ENCODE peak calls at places on chromosomes 4 and X, in seven cellular contexts. Q, W, E, M, A, V and S are unnamed samples.
A peak's percentile ranks its signal among the peaks of the same experiment; 100 is the strongest.

GRCh38 chr4:172547724-172548123 is 620.9 kb upstream of the GALNT7 start:
- DNase-seq in Q (no peak), W (no peak), E (no peak), M (no peak), A (no peak), V (no peak), S (no peak)

GRCh38 chrX:65034641-65035450 is 58.6 kb upstream of the ZC4H2 start:
- DNase-seq in Q (peak; percentile 47), W (peak; percentile 79), E (peak; percentile 85), M (peak; percentile 70), A (no peak), V (peak; percentile 56), S (peak; percentile 88)

GRCh38 chrX:69077895-69078455 is 87.3 kb downstream of the PJA1 start:
- DNase-seq in Q (no peak), W (no peak), E (no peak), M (peak; percentile 71), A (no peak), V (no peak), S (no peak)

GRCh38 chrX:22093550-22093949 is 61.4 kb downstream of the PHEX start:
- DNase-seq in Q (no peak), W (no peak), E (no peak), M (no peak), A (no peak), V (no peak), S (no peak)

GRCh38 chrX:118066867-118067515 is 49.6 kb downstream of the KLHL13 start:
- DNase-seq in Q (no peak), W (no peak), E (no peak), M (no peak), A (no peak), V (no peak), S (no peak)

GRCh38 chr4:57265831-57266582 is 155.8 kb upstream of the IGFBP7 start:
- DNase-seq in Q (no peak), W (no peak), E (no peak), M (peak; percentile 68), A (no peak), V (no peak), S (no peak)

GRCh38 chrX:145919400-145919799 is 101.8 kb downstream of the SLITRK2 start:
- DNase-seq in Q (no peak), W (no peak), E (no peak), M (no peak), A (no peak), V (no peak), S (no peak)

GRCh38 chr4:6926081-6926480 is 16.5 kb downstream of the TBC1D14 start:
- DNase-seq in Q (no peak), W (no peak), E (no peak), M (no peak), A (no peak), V (no peak), S (no peak)

GRCh38 chrX:45830343-45830742 is 629.7 kb upstream of the DIPK2B start:
- DNase-seq in Q (no peak), W (no peak), E (no peak), M (no peak), A (no peak), V (no peak), S (no peak)

GRCh38 chr4:24867766-24868296 is 45.0 kb downstream of the CCDC149 start:
- DNase-seq in Q (no peak), W (no peak), E (no peak), M (no peak), A (no peak), V (no peak), S (no peak)

GRCh38 chr4:39319678-39320077 is 46.5 kb downstream of the RFC1 start:
- DNase-seq in Q (peak; percentile 55), W (no peak), E (peak; percentile 29), M (no peak), A (no peak), V (peak; percentile 38), S (peak; percentile 4)

DNA sequence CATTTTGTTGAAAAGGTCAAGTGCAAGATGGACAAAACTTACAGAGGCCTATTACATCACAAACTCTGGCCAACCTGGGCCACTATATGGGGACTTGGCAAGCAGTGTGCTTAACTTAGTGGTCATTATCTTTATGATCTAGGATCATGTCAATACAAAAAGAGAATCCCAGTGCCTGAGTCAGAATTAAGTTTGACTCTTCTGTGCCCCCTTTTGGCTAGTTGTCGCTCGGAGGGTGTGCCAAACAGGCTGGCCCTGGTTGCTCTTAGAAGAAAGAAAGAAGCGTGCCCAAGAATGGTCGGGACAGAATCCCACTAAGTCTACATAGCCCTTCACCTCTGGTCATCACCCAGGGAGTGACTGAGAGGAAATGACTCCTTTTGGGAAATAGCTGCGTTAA is 100.1 kb downstream of the EIF4E start:
- DNase-seq in Q (peak; percentile 19), W (peak; percentile 51), E (no peak), M (peak; percentile 6), A (no peak), V (peak; percentile 3), S (peak; percentile 5)
- TF ChIP-seq YY1 in Q (no peak), W (no peak), E (no peak), M (no peak), A (no peak), V (no peak), S (no peak)

GRCh38 chrX:48156014-48156413 is 25.6 kb downstream of the SPACA5B start:
- DNase-seq in Q (no peak), W (no peak), E (no peak), M (no peak), A (no peak), V (no peak), S (no peak)
- TF ChIP-seq YY1 in Q (no peak), W (no peak), E (no peak), M (no peak), A (no peak), V (no peak), S (no peak)

DNA sequence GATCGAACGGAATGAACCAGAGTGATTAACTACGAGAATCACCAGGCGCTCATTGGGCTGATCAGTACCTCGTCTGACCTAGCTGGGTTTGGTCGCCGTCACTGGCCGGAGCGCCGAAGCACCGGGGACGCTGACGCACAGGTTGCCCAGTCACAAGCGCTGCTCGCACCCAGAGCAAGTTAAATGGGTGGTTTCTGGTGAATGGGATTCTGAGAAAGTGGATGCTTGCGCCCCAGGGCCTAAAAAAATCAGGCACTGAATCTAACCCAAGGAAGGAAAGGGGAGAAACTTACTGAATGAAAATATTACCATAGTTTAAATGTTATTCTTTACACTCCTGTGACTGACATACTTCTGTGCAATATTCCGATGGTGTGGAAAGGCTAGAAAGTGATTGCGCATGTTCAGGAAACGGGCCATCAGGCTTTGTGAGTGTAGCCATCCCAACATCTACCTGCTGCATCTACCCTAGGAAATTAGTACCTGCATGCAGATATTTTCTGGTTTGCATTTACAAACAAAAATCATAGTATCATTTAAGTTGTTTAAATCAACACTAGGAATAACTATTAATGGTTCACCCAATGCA is 792 bp upstream of the ABCG2 start:
- DNase-seq in Q (peak; percentile 36), W (no peak), E (no peak), M (no peak), A (no peak), V (peak; percentile 44), S (no peak)
- TF ChIP-seq YY1 in Q (no peak), W (no peak), E (no peak), M (no peak), A (no peak), V (no peak), S (no peak)

GRCh38 chr4:182925298-182925738 is 8.1 kb upstream of the DCTD start:
- DNase-seq in Q (peak; percentile 91), W (peak; percentile 69), E (peak; percentile 90), M (no peak), A (peak; percentile 47), V (peak; percentile 89), S (peak; percentile 79)
- TF ChIP-seq YY1 in Q (peak; percentile 73), W (peak; percentile 55), E (peak; percentile 19), M (no peak), A (peak; percentile 65), V (no peak), S (no peak)

DNA sequence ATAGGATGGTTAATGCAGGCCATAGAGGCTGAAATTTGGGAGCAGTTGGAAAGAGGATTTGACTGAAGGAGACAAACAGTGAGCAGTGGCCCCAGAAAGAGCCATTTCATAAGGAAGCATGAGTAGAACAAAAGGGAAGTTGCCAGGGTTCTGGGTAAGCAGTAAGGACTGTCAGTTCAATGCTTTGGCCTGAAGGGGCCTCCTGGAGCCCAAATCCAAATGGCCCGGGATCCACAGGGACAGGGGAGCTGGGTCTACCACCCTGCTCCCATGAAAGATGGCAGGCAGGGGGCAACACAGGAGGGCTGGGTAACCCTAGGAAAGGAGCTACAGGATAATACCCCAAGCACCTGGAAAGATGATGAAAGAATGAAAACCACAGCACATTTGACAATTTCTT is 4.1 kb upstream of the INTS6L start:
- DNase-seq in Q (no peak), W (no peak), E (peak; percentile 41), M (no peak), A (no peak), V (no peak), S (no peak)
- TF ChIP-seq YY1 in Q (no peak), W (no peak), E (no peak), M (no peak), A (no peak), V (no peak), S (no peak)

GRCh38 chrX:127596882-127597281 is 455.3 kb downstream of the ACTRT1 start:
- DNase-seq in Q (no peak), W (no peak), E (no peak), M (no peak), A (no peak), V (no peak), S (no peak)
- TF ChIP-seq YY1 in Q (no peak), W (no peak), E (no peak), M (no peak), A (no peak), V (no peak), S (no peak)

GRCh38 chr4:86497980-86498379 is 96.1 kb upstream of the PTPN13 start:
- DNase-seq in Q (no peak), W (no peak), E (no peak), M (no peak), A (no peak), V (no peak), S (no peak)

GRCh38 chr4:86500527-86500926 is 93.6 kb upstream of the PTPN13 start:
- DNase-seq in Q (no peak), W (no peak), E (no peak), M (no peak), A (no peak), V (no peak), S (no peak)

GRCh38 chr4:86496094-86497060 is 97.7 kb upstream of the PTPN13 start:
- DNase-seq in Q (peak; percentile 35), W (no peak), E (peak; percentile 38), M (no peak), A (no peak), V (no peak), S (peak; percentile 52)

GRCh38 chr4:86498560-86499166 is 95.5 kb upstream of the PTPN13 start:
- DNase-seq in Q (peak; percentile 47), W (no peak), E (peak; percentile 42), M (no peak), A (no peak), V (peak; percentile 7), S (peak; percentile 47)

DNA sequence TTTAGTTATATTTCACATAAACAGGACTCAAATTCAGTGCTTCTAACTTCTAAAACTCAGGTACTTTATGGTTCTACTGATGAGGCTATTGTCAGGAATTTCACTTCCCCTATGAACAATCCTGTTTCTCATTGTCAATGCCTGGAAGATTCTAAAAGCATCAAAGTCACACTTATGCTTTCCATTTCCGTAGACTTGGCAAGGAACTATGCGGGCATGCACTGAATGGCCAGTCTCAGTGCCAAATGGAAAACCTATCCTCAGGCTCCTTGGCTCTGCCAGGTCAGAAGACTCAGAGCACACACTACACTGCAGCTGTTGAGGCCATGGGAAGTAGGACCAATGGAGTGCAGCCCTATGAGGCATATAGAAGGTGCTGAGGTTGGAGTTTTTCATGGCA is 97.0 kb upstream of the PTPN13 start:
- DNase-seq in Q (no peak), W (no peak), E (no peak), M (no peak), A (peak; percentile 16), V (no peak), S (no peak)
- TF ChIP-seq YY1 in Q (no peak), W (no peak), E (no peak), M (no peak), A (no peak), V (no peak), S (no peak)

GRCh38 chr4:10684631-10685030 is at the start of gene CLNK:
- DNase-seq in Q (no peak), W (no peak), E (no peak), M (no peak), A (peak; percentile 77), V (no peak), S (no peak)
- TF ChIP-seq YY1 in Q (no peak), W (no peak), E (no peak), M (no peak), A (no peak), V (no peak), S (no peak)